ENCODE peak calls at places on chromosomes 6 and 20, in five cellular contexts. One of them, this sample, is unnamed.

GRCh38 chr6:25486580-25486979 is 165.4 kb upstream of the SCGN start:
- DNase-seq in fibroblast of lung: no peak
- DNase-seq in GM12878: no peak
- DNase-seq in PC-3: no peak
- DNase-seq in endothelial cell of umbilical vein: no peak
- DNase-seq in this sample: no peak

GRCh38 chr20:61724376-61724775 is 341.3 kb downstream of the TAF4 start:
- DNase-seq in PC-3: no peak
- DNase-seq in GM12878: no peak
- DNase-seq in fibroblast of lung: no peak
- DNase-seq in endothelial cell of umbilical vein: no peak
- DNase-seq in this sample: no peak

GRCh38 chr6:9155836-9156235 is 720.5 kb upstream of the SLC35B3 start:
- DNase-seq in PC-3: no peak
- DNase-seq in endothelial cell of umbilical vein: no peak
- DNase-seq in GM12878: no peak
- DNase-seq in fibroblast of lung: no peak
- DNase-seq in this sample: no peak

GRCh38 chr6:116217069-116217468 is 36.8 kb downstream of the TSPYL4 start:
- DNase-seq in endothelial cell of umbilical vein: peak
- DNase-seq in PC-3: peak
- DNase-seq in GM12878: no peak
- DNase-seq in fibroblast of lung: peak
- DNase-seq in this sample: no peak

GRCh38 chr6:4870821-4871494 is 94.8 kb downstream of the CDYL start:
- DNase-seq in PC-3: peak
- DNase-seq in endothelial cell of umbilical vein: peak
- DNase-seq in fibroblast of lung: peak
- DNase-seq in GM12878: no peak
- DNase-seq in this sample: no peak

GRCh38 chr6:139888691-139889122 is 514.3 kb upstream of the CITED2 start:
- DNase-seq in GM12878: no peak
- DNase-seq in PC-3: no peak
- DNase-seq in endothelial cell of umbilical vein: no peak
- DNase-seq in fibroblast of lung: no peak
- DNase-seq in this sample: no peak

GRCh38 chr6:49336514-49337131 is 126.4 kb downstream of the MMUT start:
- DNase-seq in endothelial cell of umbilical vein: peak
- DNase-seq in PC-3: no peak
- DNase-seq in GM12878: no peak
- DNase-seq in fibroblast of lung: peak
- DNase-seq in this sample: peak

GRCh38 chr20:49579874-49580817 is 12.2 kb upstream of the PTGIS start:
- DNase-seq in fibroblast of lung: peak
- DNase-seq in GM12878: no peak
- DNase-seq in endothelial cell of umbilical vein: peak
- DNase-seq in PC-3: peak
- DNase-seq in this sample: no peak

GRCh38 chr6:6931047-6932025 is 176.4 kb upstream of the RREB1 start:
- DNase-seq in fibroblast of lung: no peak
- DNase-seq in GM12878: peak
- DNase-seq in PC-3: no peak
- DNase-seq in endothelial cell of umbilical vein: no peak
- DNase-seq in this sample: no peak

GRCh38 chr6:149881066-149881766 is 16.7 kb downstream of the RAET1E start:
- DNase-seq in PC-3: no peak
- DNase-seq in endothelial cell of umbilical vein: no peak
- DNase-seq in GM12878: no peak
- DNase-seq in fibroblast of lung: no peak
- DNase-seq in this sample: no peak

GRCh38 chr20:3818155-3819151 is 1.9 kb upstream of the AP5S1 start:
- DNase-seq in PC-3: peak
- DNase-seq in GM12878: no peak
- DNase-seq in fibroblast of lung: peak
- DNase-seq in endothelial cell of umbilical vein: peak
- DNase-seq in this sample: no peak

GRCh38 chr20:11235058-11235457 is 561.3 kb upstream of the JAG1 start:
- DNase-seq in PC-3: peak
- DNase-seq in endothelial cell of umbilical vein: peak
- DNase-seq in GM12878: no peak
- DNase-seq in fibroblast of lung: peak
- DNase-seq in this sample: no peak

GRCh38 chr20:57450419-57450818 is 59.2 kb downstream of the RBM38 start:
- DNase-seq in PC-3: peak
- DNase-seq in endothelial cell of umbilical vein: no peak
- DNase-seq in fibroblast of lung: no peak
- DNase-seq in GM12878: peak
- DNase-seq in this sample: no peak

GRCh38 chr6:2900821-2901644 is 2.1 kb downstream of the SERPINB9 start:
- DNase-seq in endothelial cell of umbilical vein: peak
- DNase-seq in PC-3: no peak
- DNase-seq in fibroblast of lung: peak
- DNase-seq in GM12878: no peak
- DNase-seq in this sample: no peak

GRCh38 chr6:159068904-159069578 is 24.2 kb upstream of the TAGAP start:
- DNase-seq in endothelial cell of umbilical vein: no peak
- DNase-seq in fibroblast of lung: no peak
- DNase-seq in PC-3: no peak
- DNase-seq in GM12878: no peak
- DNase-seq in this sample: no peak

GRCh38 chr20:4688342-4688741 is 33.4 kb upstream of the PRND start:
- DNase-seq in PC-3: no peak
- DNase-seq in GM12878: no peak
- DNase-seq in endothelial cell of umbilical vein: no peak
- DNase-seq in fibroblast of lung: no peak
- DNase-seq in this sample: no peak

GRCh38 chr20:3221398-3222226 is 12.3 kb downstream of the ITPA start:
- DNase-seq in endothelial cell of umbilical vein: no peak
- DNase-seq in PC-3: peak
- DNase-seq in GM12878: no peak
- DNase-seq in fibroblast of lung: no peak
- DNase-seq in this sample: no peak

GRCh38 chr6:44342489-44342888 is at the start of gene SPATS1:
- DNase-seq in endothelial cell of umbilical vein: no peak
- DNase-seq in GM12878: no peak
- DNase-seq in fibroblast of lung: no peak
- DNase-seq in PC-3: no peak
- DNase-seq in this sample: no peak

GRCh38 chr6:28537065-28537464 is 11.4 kb downstream of the GPX5 start:
- DNase-seq in PC-3: no peak
- DNase-seq in GM12878: no peak
- DNase-seq in endothelial cell of umbilical vein: peak
- DNase-seq in fibroblast of lung: peak
- DNase-seq in this sample: no peak

GRCh38 chr20:59403962-59404314 is 103.5 kb downstream of the EDN3 start:
- DNase-seq in GM12878: no peak
- DNase-seq in PC-3: no peak
- DNase-seq in fibroblast of lung: no peak
- DNase-seq in endothelial cell of umbilical vein: no peak
- DNase-seq in this sample: no peak

GRCh38 chr6:2713473-2714358 is 37.0 kb downstream of the MYLK4 start:
- DNase-seq in GM12878: no peak
- DNase-seq in endothelial cell of umbilical vein: no peak
- DNase-seq in fibroblast of lung: no peak
- DNase-seq in PC-3: peak
- DNase-seq in this sample: no peak

GRCh38 chr6:10310826-10311225 is 104.0 kb downstream of the TFAP2A start:
- DNase-seq in PC-3: no peak
- DNase-seq in fibroblast of lung: no peak
- DNase-seq in GM12878: no peak
- DNase-seq in endothelial cell of umbilical vein: no peak
- DNase-seq in this sample: peak

GRCh38 chr6:35452186-35453090 is at the start of gene FANCE:
- DNase-seq in endothelial cell of umbilical vein: peak
- DNase-seq in GM12878: peak
- DNase-seq in fibroblast of lung: peak
- DNase-seq in PC-3: peak
- DNase-seq in this sample: no peak

GRCh38 chr6:28923318-28924102 is at the start of gene TRIM27:
- DNase-seq in fibroblast of lung: peak
- DNase-seq in GM12878: peak
- DNase-seq in endothelial cell of umbilical vein: peak
- DNase-seq in PC-3: peak
- DNase-seq in this sample: no peak

GRCh38 chr6:146312606-146313005 is 231.0 kb upstream of the RAB32 start:
- DNase-seq in endothelial cell of umbilical vein: no peak
- DNase-seq in PC-3: no peak
- DNase-seq in GM12878: no peak
- DNase-seq in fibroblast of lung: no peak
- DNase-seq in this sample: no peak

GRCh38 chr6:89694428-89694827 is 55.9 kb upstream of the LYRM2 start:
- DNase-seq in PC-3: no peak
- DNase-seq in GM12878: no peak
- DNase-seq in endothelial cell of umbilical vein: no peak
- DNase-seq in fibroblast of lung: no peak
- DNase-seq in this sample: no peak

GRCh38 chr6:159969921-159970320 is 1.0 kb downstream of the IGF2R start:
- DNase-seq in PC-3: peak
- DNase-seq in endothelial cell of umbilical vein: peak
- DNase-seq in fibroblast of lung: peak
- DNase-seq in GM12878: no peak
- DNase-seq in this sample: no peak

GRCh38 chr20:33079267-33079666 is at the start of gene BPIFB4:
- DNase-seq in endothelial cell of umbilical vein: no peak
- DNase-seq in fibroblast of lung: peak
- DNase-seq in GM12878: no peak
- DNase-seq in PC-3: peak
- DNase-seq in this sample: no peak

DNA sequence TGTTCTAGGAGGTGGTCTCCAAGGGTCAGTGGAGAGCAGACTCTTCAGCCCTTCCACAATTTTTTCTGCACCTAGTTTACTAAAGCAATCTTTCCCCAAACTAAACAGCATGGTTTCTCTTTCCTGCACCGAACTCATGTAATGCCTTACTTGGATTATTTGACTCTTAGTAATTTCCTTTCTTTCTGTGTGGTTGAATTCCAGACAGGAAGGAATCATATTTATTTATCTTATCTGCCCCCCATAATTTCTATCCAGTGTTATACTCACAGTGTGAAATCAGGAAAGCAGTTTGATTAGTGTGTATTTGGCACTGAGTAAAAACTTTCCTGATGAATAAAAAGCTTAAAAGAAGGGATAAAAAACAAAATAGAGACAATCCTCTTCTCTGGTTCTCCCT is 140.3 kb upstream of the STMND1 start:
- DNase-seq in GM12878: no peak
- DNase-seq in PC-3: peak
- DNase-seq in endothelial cell of umbilical vein: no peak
- DNase-seq in fibroblast of lung: no peak
- DNase-seq in this sample: no peak
- H3K27ac ChIP-seq in GM12878: no peak
- H3K27ac ChIP-seq in PC-3: no peak
- H3K27ac ChIP-seq in endothelial cell of umbilical vein: no peak
- H3K27ac ChIP-seq in fibroblast of lung: no peak
- H3K27ac ChIP-seq in this sample: no peak

GRCh38 chr6:31546962-31547726 is at the start of gene NFKBIL1:
- DNase-seq in PC-3: peak
- DNase-seq in fibroblast of lung: peak
- DNase-seq in endothelial cell of umbilical vein: peak
- DNase-seq in GM12878: peak
- DNase-seq in this sample: peak

GRCh38 chr6:31545291-31545690 is 1.1 kb downstream of the ATP6V1G2 start:
- DNase-seq in endothelial cell of umbilical vein: no peak
- DNase-seq in PC-3: no peak
- DNase-seq in GM12878: no peak
- DNase-seq in fibroblast of lung: no peak
- DNase-seq in this sample: no peak

GRCh38 chr6:31547727-31548422 is 467 bp downstream of the NFKBIL1 start:
- DNase-seq in fibroblast of lung: no peak
- DNase-seq in PC-3: no peak
- DNase-seq in endothelial cell of umbilical vein: no peak
- DNase-seq in GM12878: no peak
- DNase-seq in this sample: no peak

GRCh38 chr6:31546339-31546961 is at the start of gene ATP6V1G2:
- DNase-seq in endothelial cell of umbilical vein: peak
- DNase-seq in GM12878: peak
- DNase-seq in PC-3: peak
- DNase-seq in fibroblast of lung: peak
- DNase-seq in this sample: peak

GRCh38 chr6:31548423-31548873 is 1.0 kb downstream of the NFKBIL1 start:
- DNase-seq in fibroblast of lung: no peak
- DNase-seq in GM12878: no peak
- DNase-seq in endothelial cell of umbilical vein: no peak
- DNase-seq in PC-3: no peak
- DNase-seq in this sample: no peak
- H3K4me3 ChIP-seq in fibroblast of lung: peak
- H3K4me3 ChIP-seq in GM12878: peak
- H3K4me3 ChIP-seq in endothelial cell of umbilical vein: no peak
- H3K4me3 ChIP-seq in PC-3: peak
- H3K4me3 ChIP-seq in this sample: peak

DNA sequence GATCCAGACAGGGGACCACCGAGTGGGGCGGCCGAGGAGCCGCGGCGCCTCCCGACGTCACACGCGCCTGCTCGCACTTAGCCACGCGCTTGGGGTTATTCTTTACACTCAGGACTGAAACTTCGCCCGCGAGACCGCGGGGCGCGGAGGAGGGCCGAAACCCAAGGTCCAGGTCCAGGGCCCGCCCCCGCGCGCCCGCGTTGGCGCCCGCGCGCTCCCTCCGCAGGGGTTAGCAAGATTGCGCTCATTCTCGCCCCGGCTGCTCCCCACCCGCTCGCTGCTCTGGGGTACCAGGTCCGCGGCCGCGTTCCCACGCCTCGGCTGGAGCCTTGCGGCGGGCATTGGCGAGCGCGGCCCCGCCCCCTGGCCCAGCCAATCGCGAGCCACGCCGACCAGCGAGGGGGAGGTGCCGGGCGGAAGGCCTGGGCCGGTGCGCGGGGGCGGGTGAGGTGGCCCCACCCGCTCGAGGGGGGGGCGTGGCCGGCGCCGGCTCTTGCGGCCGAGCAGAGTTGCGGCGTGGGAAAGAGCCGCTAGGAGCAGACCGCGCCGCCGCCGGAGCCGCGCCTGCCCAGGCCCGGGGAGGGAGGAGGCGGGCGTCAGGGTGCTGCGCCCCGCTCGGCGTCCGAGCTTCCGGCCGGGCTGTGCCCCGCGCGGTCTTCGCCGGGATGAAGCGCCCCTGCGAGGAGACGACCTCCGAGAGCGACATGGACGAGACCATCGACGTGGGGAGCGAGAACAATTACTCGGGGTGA is at the start of gene HEY2:
- DNase-seq in GM12878: peak
- DNase-seq in fibroblast of lung: peak
- DNase-seq in endothelial cell of umbilical vein: peak
- DNase-seq in PC-3: peak
- DNase-seq in this sample: peak
- TF ChIP-seq EZH2 in GM12878: no peak
- TF ChIP-seq EZH2 in fibroblast of lung: no peak
- TF ChIP-seq EZH2 in endothelial cell of umbilical vein: no peak
- TF ChIP-seq EZH2 in PC-3: no peak
- TF ChIP-seq EZH2 in this sample: no peak

DNA sequence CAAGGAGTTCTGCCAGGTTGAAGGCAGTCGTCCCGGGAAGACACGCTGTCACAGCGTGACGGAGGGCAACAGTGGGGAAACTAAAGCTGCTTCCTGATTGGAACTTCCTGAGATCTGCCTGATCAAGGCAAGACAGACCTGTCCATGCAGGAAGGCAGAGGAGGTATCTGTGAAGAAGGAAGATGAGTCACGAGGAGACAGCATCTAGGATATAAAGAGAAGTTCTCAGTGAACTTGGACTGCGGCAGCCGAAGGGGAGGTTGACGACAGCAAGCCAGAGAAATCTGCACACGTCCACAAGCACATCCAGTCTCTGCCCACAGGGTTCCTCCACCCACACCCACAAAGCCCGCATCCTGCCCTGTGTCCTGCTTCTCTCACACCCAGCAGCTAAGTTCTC is 38.6 kb downstream of the PREP start:
- DNase-seq in PC-3: no peak
- DNase-seq in fibroblast of lung: no peak
- DNase-seq in endothelial cell of umbilical vein: peak
- DNase-seq in GM12878: no peak
- DNase-seq in this sample: peak
- H3K27ac ChIP-seq in PC-3: no peak
- H3K27ac ChIP-seq in fibroblast of lung: no peak
- H3K27ac ChIP-seq in endothelial cell of umbilical vein: no peak
- H3K27ac ChIP-seq in GM12878: no peak
- H3K27ac ChIP-seq in this sample: peak